ENCODE peak calls at places on chromosomes 11 and 22, in ten cellular contexts. T, M, R, W, V, X, Y, Z, F and P are unnamed samples.

GRCh38 chr11:92981508-92982043 is 12.1 kb downstream of the MTNR1B start:
- DNase-seq in T (no peak), M (no peak), R (no peak), W (no peak), V (no peak), X (no peak), Y (no peak), Z (no peak), F (no peak), P (no peak)

GRCh38 chr11:27618591-27618990 is 81.7 kb downstream of the BDNF start:
- DNase-seq in T (no peak), M (no peak), R (no peak), W (no peak), V (no peak), X (peak; percentile 4), Y (no peak), Z (no peak), F (no peak), P (no peak)

GRCh38 chr11:1224491-1225385 is 1.9 kb downstream of the MUC5B start:
- DNase-seq in T (peak; percentile 23), M (peak; percentile 54), R (peak; percentile 84), W (peak; percentile 26), V (peak; percentile 97), X (no peak), Y (no peak), Z (peak; percentile 58), F (peak; percentile 81), P (peak; percentile 54)

GRCh38 chr11:9138612-9139579 is 47.5 kb upstream of the SCUBE2 start:
- DNase-seq in T (peak; percentile 96), M (peak; percentile 34), R (peak; percentile 51), W (no peak), V (no peak), X (peak; percentile 92), Y (peak; percentile 61), Z (no peak), F (peak; percentile 17), P (peak; percentile 45)

GRCh38 chr11:60880635-60881282 is 13.4 kb downstream of the ZP1 start:
- DNase-seq in T (no peak), M (no peak), R (no peak), W (no peak), V (no peak), X (no peak), Y (no peak), Z (peak; percentile 25), F (no peak), P (no peak)

GRCh38 chr11:133064152-133064877 is 468.0 kb downstream of the OPCML start:
- DNase-seq in T (peak; percentile 30), M (peak; percentile 88), R (no peak), W (peak; percentile 92), V (peak; percentile 94), X (peak; percentile 9), Y (peak; percentile 24), Z (peak; percentile 89), F (peak; percentile 29), P (peak; percentile 65)

GRCh38 chr11:9573775-9574555 is 495 bp downstream of the WEE1 start:
- DNase-seq in T (no peak), M (no peak), R (peak; percentile 26), W (no peak), V (peak; percentile 62), X (no peak), Y (no peak), Z (peak; percentile 58), F (peak; percentile 32), P (peak; percentile 77)

GRCh38 chr11:120354779-120355178 is 18.6 kb downstream of the ARHGEF12 start:
- DNase-seq in T (no peak), M (no peak), R (no peak), W (no peak), V (no peak), X (no peak), Y (no peak), Z (no peak), F (no peak), P (no peak)

GRCh38 chr22:28029201-28029948 is 110.3 kb upstream of the PITPNB start:
- DNase-seq in T (no peak), M (peak; percentile 30), R (peak; percentile 41), W (no peak), V (peak; percentile 36), X (peak; percentile 41), Y (no peak), Z (peak; percentile 49), F (peak; percentile 21), P (peak; percentile 87)

GRCh38 chr11:104320956-104321355 is 157.0 kb upstream of the PDGFD start:
- DNase-seq in T (peak; percentile 41), M (no peak), R (no peak), W (no peak), V (no peak), X (no peak), Y (no peak), Z (no peak), F (no peak), P (no peak)

GRCh38 chr11:12458042-12458441 is 80.7 kb downstream of the PARVA start:
- DNase-seq in T (no peak), M (no peak), R (no peak), W (no peak), V (no peak), X (no peak), Y (no peak), Z (no peak), F (no peak), P (no peak)